ENCODE peak calls at places on chromosomes 1 and 21, in five cellular contexts. H is astrocyte of the spinal cord, C is aorta, X is cardiac muscle cell, O is prostate gland. Y is an unnamed sample.

GRCh38 chr1:163278602-163279001 is 43.2 kb upstream of the NUF2 start:
- DNase-seq in O (no peak), X (no peak), C (no peak), H (no peak), Y (no peak)

GRCh38 chr1:150165622-150166612 is 16.2 kb downstream of the PLEKHO1 start:
- DNase-seq in X (peak), H (peak), O (no peak), C (no peak), Y (peak)

GRCh38 chr1:207316622-207317510 is 4.6 kb upstream of the CD55 start:
- DNase-seq in C (no peak), H (no peak), O (peak), X (peak), Y (no peak)

GRCh38 chr1:99869304-99869703 is 19.1 kb downstream of the AGL start:
- DNase-seq in X (peak), O (no peak), C (no peak), H (peak), Y (no peak)

GRCh38 chr1:12179111-12179519 is 12.3 kb downstream of the TNFRSF1B start:
- DNase-seq in H (peak), C (peak), X (peak), O (no peak), Y (peak)

GRCh38 chr1:44862829-44863406 is 19.9 kb upstream of the PTCH2 start:
- DNase-seq in X (peak), O (no peak), H (no peak), C (no peak), Y (no peak)

GRCh38 chr1:29471487-29472313 is 235.4 kb downstream of the PTPRU start:
- DNase-seq in H (no peak), X (no peak), C (no peak), O (no peak), Y (no peak)

GRCh38 chr1:204128464-204128963 is 23.3 kb downstream of the ETNK2 start:
- DNase-seq in C (no peak), X (no peak), O (no peak), H (peak), Y (no peak)

GRCh38 chr1:37255111-37255795 is 219.1 kb upstream of the ZC3H12A start:
- DNase-seq in C (no peak), H (no peak), X (peak), O (no peak), Y (no peak)

GRCh38 chr21:46454634-46455390 is 3.9 kb upstream of the DIP2A start:
- DNase-seq in C (no peak), H (no peak), X (peak), O (no peak), Y (no peak)

GRCh38 chr1:87132664-87133000 is 196.0 kb upstream of the LMO4 start:
- DNase-seq in H (no peak), X (no peak), O (no peak), C (no peak), Y (no peak)

GRCh38 chr1:87130437-87130836 is 198.2 kb upstream of the LMO4 start:
- DNase-seq in H (no peak), O (no peak), C (no peak), X (no peak), Y (no peak)

GRCh38 chr1:87129606-87130005 is 199.1 kb upstream of the LMO4 start:
- DNase-seq in C (no peak), H (no peak), O (no peak), X (peak), Y (no peak)

GRCh38 chr1:87134061-87134460 is 194.6 kb upstream of the LMO4 start:
- DNase-seq in O (no peak), X (no peak), H (no peak), C (no peak), Y (no peak)

GRCh38 chr1:87131809-87132663 is 196.6 kb upstream of the LMO4 start:
- DNase-seq in H (peak), O (peak), C (peak), X (peak), Y (peak)
- H3K4me3 ChIP-seq in H (peak), O (peak), C (peak), X (peak), Y (peak)

GRCh38 chr1:20399196-20399595 is 86.8 kb downstream of the CAMK2N1 start:
- DNase-seq in O (no peak), X (no peak), C (no peak), H (no peak), Y (no peak)
- H3K4me3 ChIP-seq in O (no peak), X (no peak), C (no peak), H (no peak), Y (no peak)

GRCh38 chr21:14520535-14520934 is 25.6 kb downstream of the SAMSN1 start:
- DNase-seq in X (peak), O (no peak), C (peak), H (no peak), Y (no peak)

GRCh38 chr21:14523234-14523633 is 22.9 kb downstream of the SAMSN1 start:
- DNase-seq in C (no peak), H (no peak), X (peak), O (no peak), Y (peak)

GRCh38 chr21:14526816-14527689 is 19.1 kb downstream of the SAMSN1 start:
- DNase-seq in O (no peak), X (no peak), H (no peak), C (no peak), Y (no peak)

GRCh38 chr21:14526199-14526598 is 19.9 kb downstream of the SAMSN1 start:
- DNase-seq in X (no peak), H (no peak), O (no peak), C (no peak), Y (no peak)

DNA sequence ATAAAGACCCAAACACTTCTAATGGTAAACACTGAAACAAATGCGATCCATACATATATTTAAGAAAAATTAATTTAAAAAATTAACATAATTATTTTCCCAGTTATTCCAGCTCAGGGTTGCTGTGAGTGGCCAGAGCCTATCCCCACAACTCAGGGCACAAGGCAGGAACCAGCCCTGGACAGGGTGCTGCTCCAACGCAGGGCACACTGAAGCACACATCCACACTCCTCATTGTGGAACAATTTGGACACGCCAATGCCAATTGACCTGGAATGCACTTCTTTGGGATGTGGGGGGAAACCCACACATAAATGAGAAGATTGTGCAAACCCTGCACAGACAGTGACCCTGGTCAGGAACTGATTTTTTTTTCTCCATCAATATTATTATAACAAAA is 23.4 kb downstream of the SAMSN1 start:
- DNase-seq in O (no peak), H (no peak), X (no peak), C (no peak), Y (no peak)
- H3K4me3 ChIP-seq in O (no peak), H (no peak), X (no peak), C (no peak), Y (no peak)

DNA sequence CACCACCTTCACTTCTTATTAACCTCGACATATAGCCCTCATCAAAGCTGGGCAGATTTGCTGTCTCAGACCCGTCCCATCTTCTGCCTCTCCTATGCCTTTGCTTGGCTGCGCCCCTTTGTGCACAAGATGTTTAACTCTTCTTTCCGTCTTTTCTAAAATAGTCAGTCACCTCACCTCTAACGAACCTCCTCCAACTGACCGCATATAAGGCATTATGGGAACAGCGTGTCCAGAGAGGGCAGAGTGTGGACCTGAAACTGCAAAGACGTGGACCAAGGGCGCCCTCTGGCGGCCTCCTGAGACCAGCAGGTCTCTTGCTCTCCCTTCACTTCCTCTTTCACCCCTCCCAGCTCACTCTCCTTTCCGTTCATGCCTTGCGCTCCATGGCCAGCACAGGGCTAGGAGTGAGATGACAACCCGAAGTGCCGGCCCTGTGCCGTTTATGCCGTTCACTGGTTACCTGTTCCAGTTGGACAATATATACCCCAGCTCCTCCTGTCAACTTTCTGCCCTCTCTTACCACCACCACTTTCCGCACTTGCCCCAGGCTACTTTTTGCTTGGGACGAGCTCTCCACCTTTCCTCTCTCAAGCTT is 2.5 kb upstream of the METTL25B start:
- DNase-seq in C (peak), H (peak), O (peak), X (peak), Y (peak)
- H3K4me3 ChIP-seq in C (no peak), H (peak), O (peak), X (peak), Y (peak)

GRCh38 chr1:205442051-205442721 is 13.7 kb downstream of the BLACAT1 start:
- DNase-seq in X (no peak), H (no peak), C (no peak), O (no peak), Y (no peak)

GRCh38 chr1:205441318-205441633 is 14.6 kb downstream of the BLACAT1 start:
- DNase-seq in H (no peak), O (no peak), X (no peak), C (no peak), Y (no peak)

GRCh38 chr1:205440121-205440475 is 15.7 kb downstream of the BLACAT1 start:
- DNase-seq in X (no peak), C (no peak), O (no peak), H (no peak), Y (no peak)

GRCh38 chr1:205441716-205442050 is 14.2 kb downstream of the BLACAT1 start:
- DNase-seq in O (no peak), X (no peak), H (no peak), C (no peak), Y (no peak)

DNA sequence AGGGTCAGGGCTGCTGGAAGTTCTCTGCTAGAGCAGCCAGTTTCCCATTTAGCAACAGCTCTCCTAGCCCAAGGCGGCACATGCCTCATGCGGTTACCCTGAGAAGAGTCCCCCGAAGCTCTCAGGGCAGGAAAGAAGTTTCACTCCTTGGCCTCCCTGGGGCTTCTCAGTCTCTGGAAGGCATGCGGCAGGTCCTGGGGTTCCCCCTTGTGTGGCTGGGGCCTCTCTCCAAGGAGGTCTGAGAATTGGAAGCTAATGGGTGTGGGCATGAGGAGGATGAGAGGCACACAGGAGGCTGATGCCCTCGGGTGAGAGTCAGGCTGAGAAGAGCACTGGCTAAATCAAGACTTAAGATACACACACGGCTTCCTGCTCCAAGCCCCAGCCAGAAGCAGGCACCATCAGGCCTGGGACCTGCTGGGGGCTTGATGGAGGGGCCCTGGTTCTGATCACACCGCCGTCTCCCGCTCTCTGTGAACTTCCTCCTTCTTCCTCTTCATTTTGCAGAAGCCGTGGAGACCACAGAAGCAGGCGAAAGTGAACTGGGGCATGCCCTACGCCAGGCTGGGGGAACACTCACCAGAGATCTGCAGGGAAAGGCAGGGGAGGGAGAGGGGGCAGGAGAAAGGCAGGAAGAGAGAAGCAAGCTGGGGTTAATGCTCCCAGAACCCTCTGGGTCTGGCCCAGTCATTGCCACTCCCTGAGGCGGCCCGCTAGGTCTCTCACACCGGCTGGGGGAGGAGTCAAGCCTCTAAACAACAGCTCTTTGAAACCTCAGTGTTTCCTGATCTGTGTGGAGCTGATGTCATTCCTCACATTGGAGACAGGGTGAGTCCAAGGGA is 15.1 kb downstream of the BLACAT1 start:
- DNase-seq in O (peak), C (no peak), H (peak), X (peak), Y (peak)
- H3K4me3 ChIP-seq in O (no peak), C (no peak), H (no peak), X (no peak), Y (peak)

GRCh38 chr1:246647113-246647512 is 77.1 kb upstream of the SCCPDH start:
- DNase-seq in C (peak), X (peak), O (no peak), H (peak), Y (no peak)
- H3K4me3 ChIP-seq in C (no peak), X (no peak), O (no peak), H (no peak), Y (no peak)

GRCh38 chr1:161018631-161018930 is 2.4 kb downstream of the F11R start:
- DNase-seq in X (no peak), H (no peak), C (no peak), O (no peak), Y (no peak)
- H3K4me3 ChIP-seq in X (peak), H (no peak), C (no peak), O (no peak), Y (no peak)

GRCh38 chr21:41681336-41681801 is 85.5 kb downstream of the RIPK4 start:
- DNase-seq in X (no peak), C (peak), O (peak), H (no peak), Y (no peak)
- H3K4me3 ChIP-seq in X (no peak), C (no peak), O (no peak), H (no peak), Y (no peak)

Y was measured in CD8-positive, alpha-beta memory T cell.